ENCODE peak calls at places on chromosomes 7 and 10, in eight cellular contexts. B is lung; T is sigmoid colon; C is heart left ventricle; A is colonic mucosa; J is naive thymus-derived CD4-positive, alpha-beta T cell; O is HAP-1; M is ovary. N is an unnamed sample. For H3K9me3, the result is how much of the 10 kb centered on the place peaks cover.

GRCh38 chr7:33091111-33091531 is 18.1 kb downstream of the RP9 start:
- DNase-seq in A (no peak), J (no peak), O (no peak), T (no peak), B (no peak), C (no peak), M (no peak), N (no peak)

GRCh38 chr10:293636-294035 is 158.4 kb downstream of the ZMYND11 start:
- DNase-seq in C (no peak), A (no peak), O (no peak), M (no peak), B (no peak), J (no peak), T (peak), N (no peak)

GRCh38 chr10:15879058-15879457 is 18.8 kb upstream of the MINDY3 start:
- DNase-seq in T (no peak), C (no peak), A (no peak), B (no peak), O (peak), J (no peak), M (no peak), N (no peak)

GRCh38 chr7:100629117-100629711 is 12.1 kb downstream of the TFR2 start:
- DNase-seq in O (peak), M (no peak), A (no peak), J (no peak), C (no peak), B (no peak), T (no peak), N (no peak)

GRCh38 chr7:129122751-129123516 is 21.6 kb upstream of the TSPAN33 start:
- DNase-seq in C (no peak), T (no peak), M (no peak), J (no peak), B (no peak), O (no peak), A (no peak), N (no peak)

GRCh38 chr7:139041378-139042053 is 5.7 kb upstream of the ZC3HAV1L start:
- DNase-seq in O (no peak), J (no peak), A (no peak), T (no peak), B (no peak), M (no peak), C (no peak), N (no peak)

GRCh38 chr10:84213076-84213475 is 12.3 kb downstream of the LRIT2 start:
- DNase-seq in C (no peak), T (no peak), B (no peak), M (no peak), J (no peak), A (no peak), O (no peak), N (no peak)

GRCh38 chr10:79442171-79443040 is 3.0 kb downstream of the ZCCHC24 start:
- DNase-seq in A (no peak), O (no peak), J (no peak), C (no peak), B (no peak), M (no peak), T (no peak), N (peak)

GRCh38 chr10:70672993-70673928 is 955 bp downstream of the ADAMTS14 start:
- DNase-seq in M (no peak), C (peak), O (no peak), A (no peak), B (no peak), T (no peak), J (no peak), N (no peak)

GRCh38 chr10:131435232-131435631 is 123.7 kb upstream of the TCERG1L start:
- DNase-seq in T (no peak), O (no peak), A (no peak), J (no peak), C (no peak), B (no peak), M (no peak), N (no peak)

GRCh38 chr10:72694476-72695369 is 2.8 kb downstream of the MCU start:
- DNase-seq in M (no peak), C (peak), A (no peak), O (peak), B (no peak), J (no peak), T (no peak), N (no peak)

GRCh38 chr10:44853148-44853734 is 57.9 kb upstream of the TMEM72 start:
- DNase-seq in J (no peak), O (no peak), M (no peak), A (no peak), C (no peak), T (no peak), B (no peak), N (no peak)

GRCh38 chr7:54960517-54960916 is 58.3 kb upstream of the EGFR start:
- DNase-seq in M (no peak), J (no peak), T (no peak), C (no peak), B (no peak), O (no peak), A (no peak), N (no peak)

GRCh38 chr10:119896061-119896655 is 3.6 kb downstream of the SEC23IP start:
- DNase-seq in T (no peak), B (no peak), A (peak), C (no peak), M (no peak), J (no peak), O (no peak), N (no peak)

GRCh38 chr7:150357771-150358427 is 10.7 kb upstream of the REPIN1 start:
- DNase-seq in T (peak), J (no peak), B (no peak), C (no peak), M (no peak), O (no peak), A (no peak), N (no peak)

GRCh38 chr10:88127266-88127665 is 263.8 kb downstream of the PTEN start:
- DNase-seq in B (no peak), J (no peak), M (no peak), T (no peak), O (no peak), C (no peak), A (no peak), N (no peak)

GRCh38 chr7:127759945-127760421 is 108.0 kb downstream of the SND1 start:
- DNase-seq in M (no peak), T (no peak), B (no peak), C (no peak), O (no peak), A (no peak), J (no peak), N (no peak)

GRCh38 chr10:106506509-106507265 is 657.8 kb downstream of the SORCS1 start:
- DNase-seq in T (no peak), J (no peak), C (no peak), B (no peak), M (no peak), O (no peak), A (no peak), N (no peak)

GRCh38 chr10:118968482-118968881 is 61.0 kb upstream of the NANOS1 start:
- DNase-seq in A (no peak), C (no peak), M (no peak), B (no peak), J (no peak), O (no peak), T (no peak), N (no peak)

GRCh38 chr10:5975641-5976473 is 1.5 kb downstream of the IL15RA start:
- DNase-seq in T (peak), M (no peak), J (no peak), A (peak), C (peak), O (no peak), B (no peak), N (peak)

GRCh38 chr7:21949522-21949921 is 3.8 kb upstream of the CDCA7L start:
- DNase-seq in A (no peak), T (no peak), J (no peak), M (no peak), C (no peak), O (no peak), B (no peak), N (no peak)

GRCh38 chr7:66379761-66380160 is 174.6 kb downstream of the TPST1 start:
- DNase-seq in J (no peak), C (no peak), T (no peak), A (no peak), B (no peak), O (no peak), M (no peak), N (no peak)

GRCh38 chr10:43389867-43390266 is 18.4 kb downstream of the FXYD4 start:
- DNase-seq in A (no peak), J (no peak), O (no peak), M (no peak), T (peak), C (no peak), B (no peak), N (no peak)

GRCh38 chr7:88289505-88290129 is 17.1 kb downstream of the STEAP4 start:
- DNase-seq in O (no peak), J (no peak), C (no peak), M (no peak), A (no peak), T (no peak), B (no peak), N (no peak)

GRCh38 chr10:129096340-129096984 is 370.6 kb upstream of the MGMT start:
- DNase-seq in M (no peak), C (peak), B (peak), O (no peak), J (no peak), A (no peak), T (peak), N (no peak)

GRCh38 chr7:120931243-120931642 is 19.3 kb upstream of the ING3 start:
- DNase-seq in T (no peak), J (no peak), B (no peak), A (no peak), O (no peak), C (no peak), M (no peak), N (no peak)

GRCh38 chr7:97179454-97180104 is 62.1 kb downstream of the SDHAF3 start:
- DNase-seq in M (peak), O (peak), T (no peak), A (peak), C (peak), B (peak), J (no peak), N (peak)

GRCh38 chr10:2970190-2970823 is 97.0 kb upstream of the PFKP start:
- DNase-seq in B (no peak), C (no peak), A (no peak), O (no peak), T (no peak), J (no peak), M (no peak), N (no peak)

GRCh38 chr7:114104035-114104434 is 185.2 kb upstream of the PPP1R3A start:
- DNase-seq in B (no peak), A (no peak), O (no peak), J (no peak), C (no peak), T (no peak), M (no peak), N (no peak)

GRCh38 chr10:78959901-78960300 is 108.9 kb upstream of the ZMIZ1 start:
- DNase-seq in A (no peak), T (no peak), M (no peak), C (no peak), J (no peak), B (no peak), O (no peak), N (no peak)

GRCh38 chr10:3067045-3067858 is at the start of gene PFKP:
- DNase-seq in J (peak), A (peak), T (peak), B (no peak), O (peak), C (peak), M (peak), N (peak)

GRCh38 chr7:143172354-143172753 is 10.9 kb upstream of the TAS2R39 start:
- DNase-seq in A (peak), J (no peak), B (peak), C (no peak), M (no peak), T (peak), O (no peak), N (no peak)

DNA sequence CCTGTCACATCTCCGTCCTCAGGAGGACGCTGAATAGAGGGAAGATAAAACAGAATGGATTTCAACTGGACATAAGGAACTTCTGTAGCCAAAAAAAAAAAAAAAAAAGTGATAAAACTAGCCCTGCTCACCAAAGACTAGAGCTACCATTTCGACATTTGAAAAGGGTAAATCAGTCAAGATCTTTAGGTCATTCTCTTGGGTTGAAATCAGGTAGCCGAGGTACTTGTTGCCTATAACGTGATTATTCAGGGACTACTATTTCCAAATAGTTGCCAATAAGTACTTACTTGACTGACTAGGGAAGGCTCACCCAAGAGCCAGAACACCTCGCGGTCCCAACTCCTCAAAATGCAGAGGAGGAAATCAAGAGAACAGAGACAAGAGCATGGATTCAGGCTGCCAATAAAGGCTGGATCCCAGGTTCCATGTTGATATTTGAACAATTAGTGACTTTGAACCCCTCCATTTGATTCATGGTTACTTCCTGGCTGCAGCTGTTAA is 2.0 kb downstream of the RHEB start:
- DNase-seq in A (no peak), J (no peak), B (no peak), O (no peak), M (no peak), T (no peak), C (no peak), N (no peak)
- H3K4me3 ChIP-seq in A (peak), J (peak), B (peak), O (peak), M (peak), T (peak), C (peak), N (peak)

GRCh38 chr7:157581740-157582139 is 244.9 kb downstream of the DNAJB6 start:
- DNase-seq in J (no peak), O (no peak), B (no peak), A (no peak), M (peak), T (no peak), C (no peak), N (no peak)
- H3K9me3 ChIP-seq in J (under half), O (under half), B (under half), A (under half), M (under half), T (under half), C (under half), N (under half)

GRCh38 chr10:75495434-75496190 is 64.2 kb downstream of the LRMDA start:
- DNase-seq in A (no peak), B (no peak), C (no peak), M (no peak), J (no peak), O (no peak), T (no peak), N (no peak)
- H3K4me3 ChIP-seq in A (no peak), B (no peak), C (no peak), M (no peak), J (no peak), O (no peak), T (no peak), N (no peak)

GRCh38 chr7:5065107-5065407 is 19.4 kb downstream of the RBAK start:
- DNase-seq in A (no peak), T (no peak), J (no peak), M (no peak), O (no peak), C (no peak), B (no peak), N (no peak)
- H3K9me3 ChIP-seq in A (under half), T (under half), J (half or more), M (under half), O (half or more), C (half or more), B (under half), N (half or more)

DNA sequence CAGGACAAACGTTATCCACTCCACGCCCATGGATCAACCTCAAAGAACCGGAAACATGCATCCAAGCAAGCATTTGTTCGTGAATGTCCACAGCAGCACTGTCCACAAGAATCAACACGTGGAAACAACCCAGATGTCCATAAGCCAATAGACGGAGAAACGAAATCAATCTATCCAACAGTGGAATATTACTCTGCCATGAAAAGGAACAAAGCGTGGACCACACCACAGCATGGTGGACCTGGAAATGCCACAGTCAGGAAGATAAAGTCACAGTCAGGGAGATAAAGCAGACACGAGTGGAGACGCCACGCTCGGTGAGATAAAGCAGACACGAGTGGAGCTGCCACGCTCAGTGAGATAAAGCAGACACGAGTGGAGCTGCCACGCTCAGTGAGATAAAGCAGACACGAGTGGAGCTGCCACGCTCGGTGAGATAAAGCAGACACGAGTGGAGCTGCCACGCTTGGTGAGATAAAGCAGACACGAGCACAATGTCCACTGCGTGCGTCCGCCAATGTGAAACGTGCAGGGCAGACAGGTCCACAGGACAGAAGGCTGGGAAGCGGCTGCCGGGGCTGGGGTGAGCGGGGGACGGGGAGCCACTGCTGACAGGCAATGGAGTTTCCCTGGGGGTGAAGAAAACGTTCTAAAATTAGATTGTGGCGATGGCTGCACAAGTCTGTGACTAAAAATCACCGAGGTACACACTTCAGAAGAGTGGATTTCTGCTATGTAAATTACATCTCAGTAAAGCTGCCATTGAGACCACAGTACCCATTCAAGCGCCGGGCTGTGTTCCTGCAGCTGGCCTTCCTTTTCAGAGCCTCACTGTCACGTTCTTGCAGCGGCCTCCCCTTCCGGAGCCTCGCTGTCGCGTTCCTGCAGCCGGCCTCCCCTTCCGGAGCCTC is 10.6 kb downstream of the GPER1 start:
- DNase-seq in M (no peak), J (no peak), T (no peak), O (no peak), A (no peak), B (no peak), C (no peak), N (no peak)
- H3K4me3 ChIP-seq in M (no peak), J (no peak), T (no peak), O (no peak), A (no peak), B (no peak), C (no peak), N (no peak)

GRCh38 chr10:14665304-14665703 is 109.4 kb downstream of the FAM107B start:
- DNase-seq in B (no peak), T (no peak), O (no peak), A (peak), J (no peak), C (no peak), M (no peak), N (no peak)
- H3K9me3 ChIP-seq in B (under half), T (under half), O (under half), A (under half), J (under half), C (under half), M (under half), N (under half)

GRCh38 chr7:130141858-130142653 is 63.1 kb downstream of the TMEM209 start:
- DNase-seq in J (no peak), O (no peak), C (peak), A (peak), M (peak), B (no peak), T (no peak), N (no peak)
- H3K4me3 ChIP-seq in J (peak), O (no peak), C (peak), A (peak), M (peak), B (peak), T (peak), N (peak)

N was measured in CD8-positive, alpha-beta memory T cell.